ENCODE peak calls at places on chromosomes 13 and 19, in nine cellular contexts. D is activated gamma-delta T cell treated with Interleukin-2 at 50 U/mL for 16 hours; C is T-helper 2 cell; L is EH; M is cardiac muscle cell; W is activated CD8-positive, alpha-beta memory T cell treated with anti-CD3 and anti-CD28 coated beads for 1 hour; T is tibial nerve; V is NCI-H774; U is ELR. E is an unnamed sample.

GRCh38 chr19:7746903-7747884 is at the start of gene CD209:
- DNase-seq in D (no peak), C (no peak), L (no peak), M (no peak), W (no peak), T (no peak), V (no peak), U (no peak), E (no peak)

GRCh38 chr13:73365240-73365639 is 306.4 kb downstream of the KLF5 start:
- DNase-seq in D (no peak), C (no peak), L (no peak), M (no peak), W (no peak), T (no peak), V (no peak), U (no peak), E (no peak)

GRCh38 chr19:50325310-50326100 is 3.7 kb downstream of the KCNC3 start:
- DNase-seq in D (peak), C (peak), L (peak), M (peak), W (peak), T (no peak), V (peak), U (peak), E (peak)

GRCh38 chr19:8484331-8484894 is 18.0 kb downstream of the PRAM1 start:
- DNase-seq in D (no peak), C (no peak), L (no peak), M (no peak), W (no peak), T (peak), V (no peak), U (no peak), E (peak)

GRCh38 chr13:87661471-87661870 is 9.7 kb upstream of the SLITRK5 start:
- DNase-seq in D (no peak), C (no peak), L (no peak), M (no peak), W (no peak), T (no peak), V (no peak), U (peak), E (no peak)

GRCh38 chr19:22606212-22606553 is 27.9 kb upstream of the ZNF492 start:
- DNase-seq in D (no peak), C (no peak), L (no peak), M (no peak), W (no peak), T (no peak), V (no peak), U (no peak), E (no peak)

GRCh38 chr13:23960566-23961156 is 63.4 kb upstream of the C1QTNF9B start:
- DNase-seq in D (no peak), C (no peak), L (peak), M (peak), W (no peak), T (peak), V (no peak), U (peak), E (no peak)

GRCh38 chr19:37468961-37469777 is at the start of gene ZNF570:
- DNase-seq in D (peak), C (peak), L (peak), M (peak), W (peak), T (peak), V (peak), U (peak), E (peak)

GRCh38 chr13:98890186-98890585 is 87.7 kb downstream of the DOCK9 start:
- DNase-seq in D (no peak), C (no peak), L (peak), M (no peak), W (no peak), T (peak), V (no peak), U (peak), E (no peak)

GRCh38 chr19:44875666-44876418 is 15.2 kb upstream of the TOMM40 start:
- DNase-seq in D (no peak), C (no peak), L (peak), M (no peak), W (no peak), T (no peak), V (no peak), U (peak), E (no peak)

GRCh38 chr13:31437975-31438374 is 238.2 kb downstream of the B3GLCT start:
- DNase-seq in D (no peak), C (no peak), L (peak), M (no peak), W (no peak), T (no peak), V (no peak), U (peak), E (no peak)

GRCh38 chr19:55173717-55174409 is 6.2 kb downstream of the SYT5 start:
- DNase-seq in D (no peak), C (no peak), L (peak), M (peak), W (no peak), T (no peak), V (peak), U (peak), E (no peak)

GRCh38 chr13:99967498-99967883 is 4.1 kb downstream of the ZIC5 start:
- DNase-seq in D (no peak), C (no peak), L (no peak), M (no peak), W (no peak), T (no peak), V (no peak), U (no peak), E (no peak)

GRCh38 chr13:32548837-32549236 is 10.2 kb upstream of the N4BP2L2 start:
- DNase-seq in D (no peak), C (no peak), L (peak), M (no peak), W (no peak), T (no peak), V (no peak), U (peak), E (no peak)

GRCh38 chr13:102261809-102262208 is 140.0 kb downstream of the FGF14 start:
- DNase-seq in D (no peak), C (no peak), L (no peak), M (no peak), W (no peak), T (no peak), V (no peak), U (no peak), E (no peak)

GRCh38 chr13:33657274-33657673 is 160.7 kb upstream of the RFC3 start:
- DNase-seq in D (no peak), C (no peak), L (no peak), M (no peak), W (no peak), T (no peak), V (no peak), U (no peak), E (no peak)

GRCh38 chr19:35620001-35620400 is 7.5 kb downstream of the HAUS5 start:
- DNase-seq in D (no peak), C (no peak), L (no peak), M (no peak), W (no peak), T (no peak), V (no peak), U (no peak), E (no peak)

GRCh38 chr19:48507911-48508439 is 3.7 kb downstream of the LMTK3 start:
- DNase-seq in D (no peak), C (no peak), L (no peak), M (no peak), W (no peak), T (no peak), V (no peak), U (no peak), E (no peak)

GRCh38 chr13:60164490-60164889 is 762 bp upstream of the DIAPH3 start:
- DNase-seq in D (no peak), C (no peak), L (peak), M (no peak), W (no peak), T (no peak), V (no peak), U (peak), E (no peak)

GRCh38 chr19:34075661-34076091 is 96.6 kb upstream of the LSM14A start:
- DNase-seq in D (no peak), C (no peak), L (peak), M (no peak), W (no peak), T (no peak), V (no peak), U (peak), E (no peak)

GRCh38 chr13:44106231-44107152 is 226.8 kb downstream of the LACC1 start:
- DNase-seq in D (no peak), C (no peak), L (no peak), M (no peak), W (no peak), T (peak), V (no peak), U (no peak), E (no peak)